ENCODE peak calls at places on chromosomes 12 and 14, in ten cellular contexts. One of them, this sample, is unnamed.

GRCh38 chr12:54431911-54432814 is 13.1 kb upstream of the ITGA5 start:
- DNase-seq in HepG2: no peak
- DNase-seq in DND-41: no peak
- DNase-seq in endodermal cell: peak; percentile 97
- DNase-seq in MM.1S: no peak
- DNase-seq in adipocyte: no peak
- DNase-seq in colonic mucosa: peak; percentile 55
- DNase-seq in HCT116: no peak
- DNase-seq in IMR-90: peak; percentile 80
- DNase-seq in fibroblast of lung: peak; percentile 90
- DNase-seq in this sample: no peak

GRCh38 chr12:131916306-131917138 is 12.6 kb upstream of the PUS1 start:
- DNase-seq in adipocyte: no peak
- DNase-seq in IMR-90: no peak
- DNase-seq in DND-41: no peak
- DNase-seq in endodermal cell: no peak
- DNase-seq in HCT116: no peak
- DNase-seq in HepG2: no peak
- DNase-seq in colonic mucosa: no peak
- DNase-seq in fibroblast of lung: no peak
- DNase-seq in MM.1S: no peak
- DNase-seq in this sample: no peak

GRCh38 chr12:124720687-124721500 is 142.8 kb downstream of the SCARB1 start:
- DNase-seq in fibroblast of lung: peak; percentile 27
- DNase-seq in MM.1S: no peak
- DNase-seq in HCT116: no peak
- DNase-seq in adipocyte: no peak
- DNase-seq in endodermal cell: no peak
- DNase-seq in colonic mucosa: no peak
- DNase-seq in DND-41: no peak
- DNase-seq in HepG2: no peak
- DNase-seq in IMR-90: peak; percentile 60
- DNase-seq in this sample: peak; percentile 87

GRCh38 chr12:34151019-34151418 is 128.7 kb downstream of the ALG10 start:
- DNase-seq in HCT116: no peak
- DNase-seq in DND-41: no peak
- DNase-seq in endodermal cell: no peak
- DNase-seq in fibroblast of lung: no peak
- DNase-seq in IMR-90: no peak
- DNase-seq in adipocyte: no peak
- DNase-seq in colonic mucosa: no peak
- DNase-seq in HepG2: no peak
- DNase-seq in MM.1S: no peak
- DNase-seq in this sample: no peak

GRCh38 chr12:50174971-50175715 is 8.0 kb upstream of the CERS5 start:
- DNase-seq in adipocyte: peak; percentile 96
- DNase-seq in MM.1S: peak; percentile 61
- DNase-seq in colonic mucosa: no peak
- DNase-seq in fibroblast of lung: peak; percentile 89
- DNase-seq in IMR-90: peak; percentile 85
- DNase-seq in endodermal cell: no peak
- DNase-seq in HepG2: peak; percentile 62
- DNase-seq in HCT116: peak; percentile 58
- DNase-seq in DND-41: no peak
- DNase-seq in this sample: peak; percentile 79

GRCh38 chr12:40192704-40193255 is 32.0 kb upstream of the LRRK2 start:
- DNase-seq in DND-41: no peak
- DNase-seq in colonic mucosa: no peak
- DNase-seq in adipocyte: no peak
- DNase-seq in IMR-90: no peak
- DNase-seq in fibroblast of lung: no peak
- DNase-seq in HepG2: no peak
- DNase-seq in MM.1S: no peak
- DNase-seq in HCT116: no peak
- DNase-seq in endodermal cell: no peak
- DNase-seq in this sample: no peak

GRCh38 chr12:96064266-96064665 is 28.9 kb upstream of the LTA4H start:
- DNase-seq in HepG2: no peak
- DNase-seq in MM.1S: no peak
- DNase-seq in IMR-90: no peak
- DNase-seq in HCT116: no peak
- DNase-seq in colonic mucosa: no peak
- DNase-seq in endodermal cell: no peak
- DNase-seq in DND-41: no peak
- DNase-seq in adipocyte: no peak
- DNase-seq in fibroblast of lung: no peak
- DNase-seq in this sample: no peak

GRCh38 chr12:121968880-121969279 is 50.5 kb downstream of the CFAP251 start:
- DNase-seq in HepG2: no peak
- DNase-seq in fibroblast of lung: no peak
- DNase-seq in IMR-90: no peak
- DNase-seq in MM.1S: no peak
- DNase-seq in adipocyte: no peak
- DNase-seq in colonic mucosa: no peak
- DNase-seq in HCT116: no peak
- DNase-seq in DND-41: no peak
- DNase-seq in endodermal cell: peak; percentile 45
- DNase-seq in this sample: no peak

DNA sequence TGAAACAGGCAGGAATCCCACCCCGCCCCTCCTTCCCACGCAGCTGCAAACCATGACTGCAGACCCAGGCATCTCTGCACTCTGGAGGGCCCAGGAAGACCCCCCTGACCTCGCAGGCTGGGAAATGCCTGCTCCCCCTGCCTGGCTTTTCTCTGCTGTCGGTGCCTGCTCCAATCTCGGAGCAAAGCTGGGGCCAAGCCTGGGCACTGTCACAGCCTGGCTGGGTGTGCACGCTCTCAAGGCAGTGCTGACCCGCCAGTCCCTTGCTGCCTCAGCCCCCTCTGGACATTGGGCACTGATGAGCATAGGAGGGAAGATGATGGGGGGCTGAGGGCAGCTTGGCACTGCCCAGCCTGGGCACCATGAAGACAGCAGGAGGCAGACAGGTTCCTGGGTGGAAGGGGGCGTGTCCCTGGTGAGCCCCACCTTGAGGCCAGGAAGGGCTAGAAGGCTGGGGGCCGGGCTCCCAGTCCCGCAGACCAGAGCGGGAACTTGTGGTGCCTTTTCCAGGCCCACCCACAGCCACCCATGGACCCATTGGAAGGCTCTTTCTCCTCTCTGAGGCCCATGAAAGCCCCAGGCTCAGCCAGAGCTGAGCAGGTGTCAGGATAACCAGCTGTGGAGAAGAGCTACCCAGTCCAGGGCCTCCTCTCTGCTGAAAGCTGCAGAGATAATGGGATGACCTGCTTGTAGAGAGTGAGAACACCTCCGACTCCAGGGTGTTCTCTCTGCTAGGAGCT is 10.7 kb upstream of the ZNF605 start:
- DNase-seq in MM.1S: no peak
- DNase-seq in IMR-90: no peak
- DNase-seq in adipocyte: no peak
- DNase-seq in colonic mucosa: no peak
- DNase-seq in HepG2: no peak
- DNase-seq in HCT116: no peak
- DNase-seq in DND-41: no peak
- DNase-seq in endodermal cell: no peak
- DNase-seq in fibroblast of lung: no peak
- DNase-seq in this sample: no peak
- H3K9me3 ChIP-seq in MM.1S: no peaks in the 10 kb centered on the region
- H3K9me3 ChIP-seq in IMR-90: peaks cover 31% of the 10 kb centered on the region
- H3K9me3 ChIP-seq in adipocyte: no peaks in the 10 kb centered on the region
- H3K9me3 ChIP-seq in colonic mucosa: no peaks in the 10 kb centered on the region
- H3K9me3 ChIP-seq in HepG2: peaks cover 78% of the 10 kb centered on the region
- H3K9me3 ChIP-seq in HCT116: peaks cover under 1% of the 10 kb centered on the region
- H3K9me3 ChIP-seq in DND-41: peaks cover 36% of the 10 kb centered on the region
- H3K9me3 ChIP-seq in endodermal cell: peaks cover 28% of the 10 kb centered on the region
- H3K9me3 ChIP-seq in fibroblast of lung: no peaks in the 10 kb centered on the region
- H3K9me3 ChIP-seq in this sample: no peaks in the 10 kb centered on the region

DNA sequence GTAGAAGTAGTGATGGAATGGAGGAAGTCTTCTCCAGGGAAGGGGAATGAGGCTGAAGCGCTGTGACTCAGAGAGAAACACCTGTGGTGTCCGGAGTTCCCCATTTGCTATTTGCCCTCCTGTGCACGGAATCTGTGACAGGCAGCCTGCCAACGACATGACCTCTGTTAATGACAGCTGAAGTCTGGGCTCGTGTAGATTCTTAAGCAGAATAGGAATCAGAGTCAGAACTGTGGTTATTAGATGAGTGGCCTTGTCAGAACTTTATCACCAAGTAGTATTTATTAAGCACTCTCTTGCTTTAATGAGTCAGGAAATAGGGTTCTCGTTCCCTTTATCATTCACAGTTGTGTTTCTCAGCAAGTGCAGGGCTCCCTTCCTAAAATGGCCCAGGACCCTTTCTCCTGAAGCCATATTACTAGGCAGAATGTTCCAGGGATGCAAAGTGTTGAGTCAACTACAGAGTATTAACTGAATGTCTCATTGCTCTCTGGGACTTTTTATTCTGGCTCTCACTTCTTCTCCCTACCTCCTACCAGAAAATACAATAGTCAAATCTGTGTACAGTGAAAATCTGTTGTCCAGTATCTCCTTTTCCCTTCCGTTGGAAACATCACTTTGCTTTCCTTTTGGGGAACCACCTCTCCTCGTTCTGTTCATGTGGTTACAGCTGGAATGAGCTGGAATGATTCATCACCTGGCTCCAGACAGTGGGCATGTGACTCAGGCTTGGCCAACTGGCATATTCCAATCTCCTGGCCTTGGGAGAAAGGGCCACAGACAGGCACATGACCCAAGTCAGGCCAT is 77.8 kb upstream of the MAX start:
- DNase-seq in fibroblast of lung: peak; percentile 78
- DNase-seq in HepG2: no peak
- DNase-seq in IMR-90: peak; percentile 89
- DNase-seq in HCT116: peak; percentile 38
- DNase-seq in MM.1S: no peak
- DNase-seq in colonic mucosa: peak; percentile 30
- DNase-seq in DND-41: no peak
- DNase-seq in endodermal cell: no peak
- DNase-seq in adipocyte: peak; percentile 53
- DNase-seq in this sample: no peak
- H3K4me3 ChIP-seq in fibroblast of lung: no peak overlapping the region
- H3K4me3 ChIP-seq in HepG2: no peak overlapping the region
- H3K4me3 ChIP-seq in IMR-90: no peak overlapping the region
- H3K4me3 ChIP-seq in HCT116: no peak overlapping the region
- H3K4me3 ChIP-seq in MM.1S: no peak overlapping the region
- H3K4me3 ChIP-seq in colonic mucosa: no peak overlapping the region
- H3K4me3 ChIP-seq in DND-41: no peak overlapping the region
- H3K4me3 ChIP-seq in endodermal cell: no peak overlapping the region
- H3K4me3 ChIP-seq in adipocyte: peak overlapping the region; percentile 2
- H3K4me3 ChIP-seq in this sample: no peak overlapping the region

GRCh38 chr12:3004655-3005565 is 45.7 kb downstream of the TEAD4 start:
- DNase-seq in endodermal cell: peak; percentile 72
- DNase-seq in IMR-90: no peak
- DNase-seq in HCT116: no peak
- DNase-seq in fibroblast of lung: no peak
- DNase-seq in colonic mucosa: no peak
- DNase-seq in MM.1S: peak; percentile 9
- DNase-seq in adipocyte: no peak
- DNase-seq in DND-41: no peak
- DNase-seq in HepG2: no peak
- DNase-seq in this sample: no peak
- H3K9ac ChIP-seq in endodermal cell: no peak overlapping the region
- H3K9ac ChIP-seq in IMR-90: no peak overlapping the region
- H3K9ac ChIP-seq in HCT116: no peak overlapping the region
- H3K9ac ChIP-seq in fibroblast of lung: no peak overlapping the region
- H3K9ac ChIP-seq in colonic mucosa: no peak overlapping the region
- H3K9ac ChIP-seq in MM.1S: no peak overlapping the region
- H3K9ac ChIP-seq in adipocyte: no peak overlapping the region
- H3K9ac ChIP-seq in DND-41: no peak overlapping the region
- H3K9ac ChIP-seq in HepG2: no peak overlapping the region
- H3K9ac ChIP-seq in this sample: no peak overlapping the region

GRCh38 chr14:105836730-105837129 is 310.3 kb downstream of the TMEM121 start:
- DNase-seq in MM.1S: no peak
- DNase-seq in adipocyte: no peak
- DNase-seq in fibroblast of lung: no peak
- DNase-seq in DND-41: no peak
- DNase-seq in endodermal cell: no peak
- DNase-seq in HepG2: no peak
- DNase-seq in colonic mucosa: no peak
- DNase-seq in HCT116: no peak
- DNase-seq in IMR-90: no peak
- DNase-seq in this sample: no peak
- H3K9me3 ChIP-seq in MM.1S: no peaks in the 10 kb centered on the region
- H3K9me3 ChIP-seq in adipocyte: no peaks in the 10 kb centered on the region
- H3K9me3 ChIP-seq in fibroblast of lung: no peaks in the 10 kb centered on the region
- H3K9me3 ChIP-seq in DND-41: no peaks in the 10 kb centered on the region
- H3K9me3 ChIP-seq in endodermal cell: peaks cover 62% of the 10 kb centered on the region
- H3K9me3 ChIP-seq in HepG2: no peaks in the 10 kb centered on the region
- H3K9me3 ChIP-seq in colonic mucosa: no peaks in the 10 kb centered on the region
- H3K9me3 ChIP-seq in HCT116: no peaks in the 10 kb centered on the region
- H3K9me3 ChIP-seq in IMR-90: peaks cover 56% of the 10 kb centered on the region
- H3K9me3 ChIP-seq in this sample: no peaks in the 10 kb centered on the region

GRCh38 chr12:70247653-70248199 is 4.5 kb downstream of the CNOT2 start:
- DNase-seq in fibroblast of lung: no peak
- DNase-seq in IMR-90: no peak
- DNase-seq in HepG2: no peak
- DNase-seq in colonic mucosa: no peak
- DNase-seq in MM.1S: no peak
- DNase-seq in endodermal cell: no peak
- DNase-seq in adipocyte: no peak
- DNase-seq in DND-41: no peak
- DNase-seq in HCT116: no peak
- DNase-seq in this sample: no peak
- H3K4me3 ChIP-seq in fibroblast of lung: no peak overlapping the region
- H3K4me3 ChIP-seq in IMR-90: no peak overlapping the region
- H3K4me3 ChIP-seq in HepG2: no peak overlapping the region
- H3K4me3 ChIP-seq in colonic mucosa: no peak overlapping the region
- H3K4me3 ChIP-seq in MM.1S: no peak overlapping the region
- H3K4me3 ChIP-seq in endodermal cell: no peak overlapping the region
- H3K4me3 ChIP-seq in adipocyte: no peak overlapping the region
- H3K4me3 ChIP-seq in DND-41: no peak overlapping the region
- H3K4me3 ChIP-seq in HCT116: no peak overlapping the region
- H3K4me3 ChIP-seq in this sample: no peak overlapping the region

DNA sequence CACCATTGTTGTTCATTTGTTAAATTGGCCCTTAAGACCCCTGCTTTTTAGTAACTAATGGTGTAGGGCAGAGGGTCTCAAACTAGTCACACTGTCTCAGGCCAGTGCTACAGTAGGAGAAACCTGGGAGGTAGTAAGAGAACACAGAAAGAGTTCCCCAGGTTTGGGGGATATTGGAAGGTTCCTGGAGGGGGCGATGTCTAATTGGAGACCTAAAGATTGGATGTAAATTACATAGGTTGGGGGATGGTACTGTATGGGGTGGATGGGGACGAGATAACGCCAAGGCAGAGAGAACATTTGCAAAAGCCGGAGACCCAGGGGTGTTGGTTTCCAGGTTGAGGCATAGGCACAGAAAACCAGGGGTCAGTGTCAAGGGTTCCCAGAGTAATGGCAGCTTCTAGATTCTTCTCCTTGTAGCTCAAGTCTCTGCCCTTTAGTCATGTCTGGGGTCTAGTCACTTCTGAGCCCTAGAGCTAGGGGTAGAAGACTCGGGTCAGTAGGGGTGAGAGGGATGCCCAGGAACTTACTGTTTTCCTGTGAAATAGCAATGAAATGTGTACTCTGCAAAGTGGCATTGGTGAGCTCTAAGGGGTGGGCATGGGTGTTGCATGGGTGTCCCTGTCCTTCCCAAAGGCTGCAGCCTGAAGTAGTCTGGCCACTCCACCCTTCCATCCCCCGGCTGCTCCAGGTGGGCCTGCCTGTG is 21.8 kb downstream of the PLEKHG3 start:
- DNase-seq in HepG2: no peak
- DNase-seq in HCT116: no peak
- DNase-seq in IMR-90: no peak
- DNase-seq in fibroblast of lung: no peak
- DNase-seq in DND-41: no peak
- DNase-seq in MM.1S: no peak
- DNase-seq in colonic mucosa: no peak
- DNase-seq in endodermal cell: peak; percentile 58
- DNase-seq in adipocyte: no peak
- DNase-seq in this sample: no peak
- H3K9ac ChIP-seq in HepG2: no peak overlapping the region
- H3K9ac ChIP-seq in HCT116: peak overlapping the region; percentile 48
- H3K9ac ChIP-seq in IMR-90: no peak overlapping the region
- H3K9ac ChIP-seq in fibroblast of lung: no peak overlapping the region
- H3K9ac ChIP-seq in DND-41: no peak overlapping the region
- H3K9ac ChIP-seq in MM.1S: no peak overlapping the region
- H3K9ac ChIP-seq in colonic mucosa: peak overlapping the region; percentile 67
- H3K9ac ChIP-seq in endodermal cell: no peak overlapping the region
- H3K9ac ChIP-seq in adipocyte: no peak overlapping the region
- H3K9ac ChIP-seq in this sample: no peak overlapping the region